ENCODE peak calls at places on chromosomes 4 and X, in six cellular contexts. One of them, this sample, is unnamed.

GRCh38 chrX:147958316-147958715 is 22.8 kb upstream of the FMR1NB start:
- DNase-seq in germinal center: no peak
- DNase-seq in thoracic aorta: no peak
- DNase-seq in A549: no peak
- DNase-seq in transverse colon: no peak
- DNase-seq in T-cell: no peak
- DNase-seq in this sample: no peak

GRCh38 chrX:34942496-34942895 is at the start of gene FAM47B:
- DNase-seq in T-cell: no peak
- DNase-seq in thoracic aorta: no peak
- DNase-seq in A549: no peak
- DNase-seq in germinal center: no peak
- DNase-seq in transverse colon: no peak
- DNase-seq in this sample: no peak

GRCh38 chr4:172844556-172844955 is 324.1 kb upstream of the GALNT7 start:
- DNase-seq in T-cell: no peak
- DNase-seq in germinal center: no peak
- DNase-seq in thoracic aorta: no peak
- DNase-seq in A549: no peak
- DNase-seq in transverse colon: no peak
- DNase-seq in this sample: no peak

GRCh38 chr4:111031180-111031579 is 408.3 kb upstream of the PITX2 start:
- DNase-seq in A549: no peak
- DNase-seq in T-cell: no peak
- DNase-seq in germinal center: no peak
- DNase-seq in transverse colon: no peak
- DNase-seq in thoracic aorta: no peak
- DNase-seq in this sample: no peak

GRCh38 chr4:160848901-160849735 is 1314.7 kb downstream of the FSTL5 start:
- DNase-seq in T-cell: no peak
- DNase-seq in transverse colon: no peak
- DNase-seq in thoracic aorta: no peak
- DNase-seq in germinal center: no peak
- DNase-seq in A549: no peak
- DNase-seq in this sample: no peak

GRCh38 chr4:8540991-8541390 is 39.2 kb upstream of the GPR78 start:
- DNase-seq in germinal center: no peak
- DNase-seq in transverse colon: no peak
- DNase-seq in T-cell: no peak
- DNase-seq in A549: no peak
- DNase-seq in thoracic aorta: no peak
- DNase-seq in this sample: no peak

GRCh38 chr4:85370400-85371032 is 104.4 kb upstream of the ARHGAP24 start:
- DNase-seq in thoracic aorta: no peak
- DNase-seq in transverse colon: peak
- DNase-seq in germinal center: no peak
- DNase-seq in T-cell: no peak
- DNase-seq in A549: no peak
- DNase-seq in this sample: peak

GRCh38 chr4:126775485-126776106 is 857.2 kb upstream of the INTU start:
- DNase-seq in thoracic aorta: no peak
- DNase-seq in A549: no peak
- DNase-seq in germinal center: no peak
- DNase-seq in T-cell: no peak
- DNase-seq in transverse colon: no peak
- DNase-seq in this sample: no peak

GRCh38 chrX:137195991-137196390 is 162.2 kb upstream of the GPR101 start:
- DNase-seq in transverse colon: no peak
- DNase-seq in A549: no peak
- DNase-seq in thoracic aorta: no peak
- DNase-seq in T-cell: no peak
- DNase-seq in germinal center: no peak
- DNase-seq in this sample: no peak

GRCh38 chr4:165737309-165737972 is 135.6 kb upstream of the TLL1 start:
- DNase-seq in T-cell: no peak
- DNase-seq in thoracic aorta: no peak
- DNase-seq in germinal center: no peak
- DNase-seq in transverse colon: no peak
- DNase-seq in A549: no peak
- DNase-seq in this sample: no peak

GRCh38 chrX:44992775-44993174 is 119.8 kb downstream of the KDM6A start:
- DNase-seq in germinal center: no peak
- DNase-seq in A549: no peak
- DNase-seq in T-cell: no peak
- DNase-seq in transverse colon: no peak
- DNase-seq in thoracic aorta: no peak
- DNase-seq in this sample: no peak

GRCh38 chr4:177706916-177707315 is 264.7 kb upstream of the AGA start:
- DNase-seq in transverse colon: no peak
- DNase-seq in A549: no peak
- DNase-seq in T-cell: no peak
- DNase-seq in thoracic aorta: no peak
- DNase-seq in germinal center: no peak
- DNase-seq in this sample: no peak

GRCh38 chr4:52551487-52551886 is 107.6 kb downstream of the USP46 start:
- DNase-seq in A549: no peak
- DNase-seq in transverse colon: no peak
- DNase-seq in germinal center: no peak
- DNase-seq in thoracic aorta: no peak
- DNase-seq in T-cell: no peak
- DNase-seq in this sample: no peak

GRCh38 chr4:56976283-56976877 is 1.0 kb downstream of the NOA1 start:
- DNase-seq in thoracic aorta: no peak
- DNase-seq in T-cell: no peak
- DNase-seq in transverse colon: no peak
- DNase-seq in A549: no peak
- DNase-seq in germinal center: no peak
- DNase-seq in this sample: no peak

GRCh38 chr4:52910115-52910514 is 48.0 kb downstream of the RASL11B start:
- DNase-seq in transverse colon: no peak
- DNase-seq in T-cell: no peak
- DNase-seq in germinal center: no peak
- DNase-seq in A549: no peak
- DNase-seq in thoracic aorta: no peak
- DNase-seq in this sample: no peak

GRCh38 chr4:36222702-36223101 is 21.6 kb downstream of the ARAP2 start:
- DNase-seq in A549: no peak
- DNase-seq in thoracic aorta: no peak
- DNase-seq in transverse colon: no peak
- DNase-seq in germinal center: no peak
- DNase-seq in T-cell: no peak
- DNase-seq in this sample: no peak

GRCh38 chrX:25020391-25021131 is 4.8 kb upstream of the ARX start:
- DNase-seq in thoracic aorta: no peak
- DNase-seq in germinal center: peak
- DNase-seq in A549: peak
- DNase-seq in transverse colon: no peak
- DNase-seq in T-cell: no peak
- DNase-seq in this sample: no peak

GRCh38 chr4:168336837-168337549 is 18.4 kb upstream of the DDX60 start:
- DNase-seq in A549: no peak
- DNase-seq in thoracic aorta: no peak
- DNase-seq in T-cell: no peak
- DNase-seq in transverse colon: no peak
- DNase-seq in germinal center: no peak
- DNase-seq in this sample: no peak

GRCh38 chr4:150212927-150213326 is 134.7 kb downstream of the DCLK2 start:
- DNase-seq in A549: no peak
- DNase-seq in thoracic aorta: no peak
- DNase-seq in germinal center: no peak
- DNase-seq in transverse colon: no peak
- DNase-seq in T-cell: no peak
- DNase-seq in this sample: no peak

GRCh38 chr4:26235500-26235899 is 85.3 kb upstream of the RBPJ start:
- DNase-seq in A549: no peak
- DNase-seq in thoracic aorta: no peak
- DNase-seq in germinal center: no peak
- DNase-seq in T-cell: no peak
- DNase-seq in transverse colon: peak
- DNase-seq in this sample: no peak

GRCh38 chrX:103453655-103454054 is 65.6 kb downstream of the RAB40A start:
- DNase-seq in A549: peak
- DNase-seq in germinal center: no peak
- DNase-seq in T-cell: no peak
- DNase-seq in thoracic aorta: no peak
- DNase-seq in transverse colon: no peak
- DNase-seq in this sample: no peak

GRCh38 chr4:2260336-2261109 is 1.4 kb downstream of the MXD4 start:
- DNase-seq in T-cell: no peak
- DNase-seq in A549: no peak
- DNase-seq in germinal center: no peak
- DNase-seq in thoracic aorta: no peak
- DNase-seq in transverse colon: peak
- DNase-seq in this sample: no peak

GRCh38 chrX:143781103-143781502 is 60.6 kb upstream of the SPANXN2 start:
- DNase-seq in transverse colon: no peak
- DNase-seq in T-cell: no peak
- DNase-seq in A549: no peak
- DNase-seq in germinal center: no peak
- DNase-seq in thoracic aorta: no peak
- DNase-seq in this sample: no peak

GRCh38 chr4:6452116-6452896 is 20.1 kb downstream of the PPP2R2C start:
- DNase-seq in transverse colon: no peak
- DNase-seq in T-cell: no peak
- DNase-seq in A549: no peak
- DNase-seq in germinal center: no peak
- DNase-seq in thoracic aorta: no peak
- DNase-seq in this sample: no peak

GRCh38 chr4:7189475-7190277 is 2.7 kb upstream of the SORCS2 start:
- DNase-seq in germinal center: no peak
- DNase-seq in thoracic aorta: no peak
- DNase-seq in A549: no peak
- DNase-seq in T-cell: no peak
- DNase-seq in transverse colon: no peak
- DNase-seq in this sample: no peak

GRCh38 chrX:29295987-29296680 is 708.9 kb downstream of the IL1RAPL1 start:
- DNase-seq in A549: no peak
- DNase-seq in T-cell: no peak
- DNase-seq in thoracic aorta: no peak
- DNase-seq in germinal center: no peak
- DNase-seq in transverse colon: no peak
- DNase-seq in this sample: no peak

GRCh38 chrX:153861147-153861546 is 24.8 kb downstream of the L1CAM start:
- DNase-seq in A549: no peak
- DNase-seq in thoracic aorta: no peak
- DNase-seq in T-cell: no peak
- DNase-seq in germinal center: peak
- DNase-seq in transverse colon: peak
- DNase-seq in this sample: no peak

This sample was measured in SK-N-MC.